ENCODE peak calls at places on chromosomes 11 and 22, in eight cellular contexts. P is tibial nerve; D is CD8-positive, alpha-beta T cell; G is body of pancreas; J is thoracic aorta; R is lower lobe of right lung; F is RWPE2; W is WERI-Rb-1. H is an unnamed sample. For H3K36me3, the result is how much of the 10 kb centered on the place peaks cover.

GRCh38 chr11:64095949-64096348 is 60.2 kb downstream of the FLRT1 start:
- DNase-seq in P (no peak), D (no peak), G (no peak), J (no peak), R (no peak), F (no peak), W (no peak), H (no peak)

GRCh38 chr22:31680764-31681624 is 19.0 kb upstream of the PISD start:
- DNase-seq in P (no peak), D (no peak), G (no peak), J (no peak), R (no peak), F (no peak), W (no peak), H (no peak)

GRCh38 chr22:50674606-50675552 is 2.3 kb downstream of the SHANK3 start:
- DNase-seq in P (no peak), D (peak), G (peak), J (no peak), R (peak), F (peak), W (peak), H (no peak)

GRCh38 chr11:1151366-1152315 is 6.1 kb upstream of the MUC5AC start:
- DNase-seq in P (no peak), D (no peak), G (no peak), J (no peak), R (no peak), F (peak), W (no peak), H (no peak)

GRCh38 chr22:22834783-22835182 is 52.8 kb upstream of the IGLL5 start:
- DNase-seq in P (no peak), D (no peak), G (no peak), J (no peak), R (no peak), F (no peak), W (no peak), H (no peak)

GRCh38 chr11:80843266-80843974 is 1402.6 kb upstream of the TENM4 start:
- DNase-seq in P (no peak), D (no peak), G (no peak), J (no peak), R (no peak), F (no peak), W (no peak), H (no peak)

GRCh38 chr11:131674051-131674755 is 303.8 kb downstream of the NTM start:
- DNase-seq in P (peak), D (no peak), G (peak), J (no peak), R (peak), F (no peak), W (peak), H (peak)

GRCh38 chr11:78418584-78419211 is 1.1 kb upstream of the GAB2 start:
- DNase-seq in P (no peak), D (no peak), G (no peak), J (no peak), R (no peak), F (no peak), W (no peak), H (no peak)

GRCh38 chr22:29479417-29480261 is at the start of gene NEFH:
- DNase-seq in P (no peak), D (no peak), G (no peak), J (no peak), R (no peak), F (no peak), W (no peak), H (no peak)

GRCh38 chr22:49261616-49262015 is 566.1 kb downstream of the BRD1 start:
- DNase-seq in P (no peak), D (no peak), G (no peak), J (no peak), R (no peak), F (peak), W (no peak), H (no peak)

GRCh38 chr11:31240340-31240904 is 129.1 kb downstream of the DCDC1 start:
- DNase-seq in P (no peak), D (no peak), G (peak), J (no peak), R (no peak), F (no peak), W (peak), H (no peak)

GRCh38 chr22:28497188-28497587 is 182.5 kb downstream of the TTC28 start:
- DNase-seq in P (no peak), D (no peak), G (no peak), J (no peak), R (no peak), F (no peak), W (no peak), H (no peak)

GRCh38 chr11:10847960-10848860 is 9.6 kb downstream of the ZBED5 start:
- DNase-seq in P (no peak), D (no peak), G (no peak), J (no peak), R (no peak), F (no peak), W (no peak), H (no peak)

GRCh38 chr11:44977493-44977984 is 26.9 kb upstream of the TP53I11 start:
- DNase-seq in P (no peak), D (no peak), G (no peak), J (no peak), R (no peak), F (no peak), W (peak), H (no peak)

GRCh38 chr11:69086741-69087524 is 38.2 kb downstream of the TPCN2 start:
- DNase-seq in P (no peak), D (no peak), G (no peak), J (no peak), R (no peak), F (no peak), W (no peak), H (peak)

GRCh38 chr11:41201156-41201555 is 258.3 kb downstream of the LRRC4C start:
- DNase-seq in P (no peak), D (no peak), G (no peak), J (no peak), R (no peak), F (no peak), W (peak), H (peak)

GRCh38 chr11:75421035-75421602 is 11.9 kb downstream of the KLHL35 start:
- DNase-seq in P (no peak), D (no peak), G (no peak), J (no peak), R (no peak), F (no peak), W (peak), H (no peak)

GRCh38 chr22:30305906-30306628 is 16.8 kb upstream of the CASTOR1 start:
- DNase-seq in P (no peak), D (no peak), G (no peak), J (no peak), R (no peak), F (no peak), W (no peak), H (no peak)

GRCh38 chr22:42299586-42300285 is 29.3 kb upstream of the TCF20 start:
- DNase-seq in P (no peak), D (peak), G (no peak), J (no peak), R (no peak), F (no peak), W (peak), H (peak)

GRCh38 chr22:44133161-44133560 is 47.6 kb upstream of the PARVG start:
- DNase-seq in P (no peak), D (no peak), G (no peak), J (no peak), R (no peak), F (no peak), W (no peak), H (no peak)

GRCh38 chr22:29073618-29074275 is 912 bp downstream of the KREMEN1 start:
- DNase-seq in P (no peak), D (no peak), G (peak), J (no peak), R (peak), F (no peak), W (no peak), H (peak)

GRCh38 chr11:109894242-109894641 is 198.9 kb upstream of the ZC3H12C start:
- DNase-seq in P (no peak), D (no peak), G (no peak), J (no peak), R (no peak), F (no peak), W (no peak), H (no peak)

GRCh38 chr11:44243633-44244343 is 66.2 kb downstream of the ALX4 start:
- DNase-seq in P (no peak), D (no peak), G (no peak), J (no peak), R (no peak), F (no peak), W (no peak), H (no peak)

GRCh38 chr11:23423119-23423518 is 562.8 kb upstream of the CCDC179 start:
- DNase-seq in P (no peak), D (no peak), G (no peak), J (no peak), R (no peak), F (no peak), W (no peak), H (no peak)

GRCh38 chr11:26227311-26227710 is 104.6 kb upstream of the ANO3 start:
- DNase-seq in P (no peak), D (no peak), G (no peak), J (no peak), R (no peak), F (no peak), W (no peak), H (no peak)

GRCh38 chr22:28023774-28024173 is 104.7 kb upstream of the PITPNB start:
- DNase-seq in P (no peak), D (peak), G (peak), J (no peak), R (no peak), F (no peak), W (peak), H (no peak)

GRCh38 chr11:13963949-13964770 is 1.6 kb downstream of the SPON1 start:
- DNase-seq in P (no peak), D (peak), G (no peak), J (no peak), R (peak), F (no peak), W (no peak), H (peak)

GRCh38 chr22:48748113-48748859 is 1079.4 kb downstream of the BRD1 start:
- DNase-seq in P (no peak), D (peak), G (no peak), J (no peak), R (no peak), F (no peak), W (no peak), H (no peak)

GRCh38 chr11:96228911-96229310 is 114.1 kb downstream of the MAML2 start:
- DNase-seq in P (no peak), D (no peak), G (no peak), J (no peak), R (no peak), F (no peak), W (no peak), H (no peak)

GRCh38 chr22:26592368-26593015 is 2.6 kb upstream of the TPST2 start:
- DNase-seq in P (no peak), D (peak), G (no peak), J (no peak), R (no peak), F (no peak), W (no peak), H (no peak)

GRCh38 chr11:48170840-48171233 is 45.8 kb upstream of the OR4B1 start:
- DNase-seq in P (no peak), D (no peak), G (no peak), J (no peak), R (no peak), F (no peak), W (no peak), H (no peak)

GRCh38 chr22:24188705-24189248 is 7.5 kb downstream of the SUSD2 start:
- DNase-seq in P (no peak), D (no peak), G (no peak), J (no peak), R (no peak), F (no peak), W (no peak), H (no peak)

GRCh38 chr11:77236901-77237300 is 64.6 kb downstream of the GDPD4 start:
- DNase-seq in P (no peak), D (no peak), G (no peak), J (no peak), R (no peak), F (no peak), W (no peak), H (no peak)

GRCh38 chr11:77346906-77347603 is 45.6 kb upstream of the GDPD4 start:
- DNase-seq in P (no peak), D (no peak), G (no peak), J (no peak), R (no peak), F (no peak), W (no peak), H (no peak)

GRCh38 chr11:70137383-70137782 is 59.3 kb downstream of the ANO1 start:
- DNase-seq in P (no peak), D (no peak), G (no peak), J (no peak), R (no peak), F (no peak), W (no peak), H (no peak)

GRCh38 chr11:70139785-70140410 is 61.8 kb downstream of the ANO1 start:
- DNase-seq in P (no peak), D (no peak), G (no peak), J (no peak), R (no peak), F (no peak), W (no peak), H (no peak)

GRCh38 chr11:70140859-70141489 is 62.1 kb upstream of the FADD start:
- DNase-seq in P (no peak), D (no peak), G (no peak), J (no peak), R (no peak), F (no peak), W (no peak), H (no peak)

GRCh38 chr11:70135142-70136132 is 57.3 kb downstream of the ANO1 start:
- DNase-seq in P (no peak), D (no peak), G (no peak), J (no peak), R (no peak), F (no peak), W (no peak), H (no peak)

DNA sequence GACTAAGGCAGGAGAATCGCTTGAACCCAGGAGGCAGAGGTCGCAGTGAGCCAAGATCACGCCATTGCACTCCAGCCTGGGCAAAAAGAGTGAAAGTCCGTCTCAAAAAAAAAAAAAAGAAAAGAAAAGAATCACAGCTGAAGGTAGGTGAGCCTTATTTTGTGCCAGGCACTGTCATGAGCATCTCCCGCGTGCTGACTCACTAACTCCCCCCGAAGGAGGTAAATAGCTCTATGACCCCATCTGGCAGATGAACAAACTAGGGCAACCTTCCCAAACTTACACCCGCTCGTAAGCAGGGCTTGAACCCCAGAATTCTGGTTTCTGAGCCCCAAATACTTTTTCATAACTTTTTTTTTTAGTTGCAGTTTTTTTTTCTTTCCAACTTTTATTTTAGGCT is 60.3 kb downstream of the ANO1 start:
- DNase-seq in P (no peak), D (no peak), G (no peak), J (no peak), R (no peak), F (no peak), W (no peak), H (no peak)
- TF ChIP-seq CTCF in P (no peak), D (no peak), G (no peak), J (no peak), R (no peak), F (no peak), W (no peak), H (no peak)

GRCh38 chr11:67298786-67299185 is 4.5 kb upstream of the SSH3 start:
- DNase-seq in P (no peak), D (no peak), G (no peak), J (no peak), R (peak), F (peak), W (no peak), H (no peak)
- H3K36me3 ChIP-seq in P (under half), D (under half), G (under half), J (under half), R (half or more), F (half or more), W (under half), H (under half)

DNA sequence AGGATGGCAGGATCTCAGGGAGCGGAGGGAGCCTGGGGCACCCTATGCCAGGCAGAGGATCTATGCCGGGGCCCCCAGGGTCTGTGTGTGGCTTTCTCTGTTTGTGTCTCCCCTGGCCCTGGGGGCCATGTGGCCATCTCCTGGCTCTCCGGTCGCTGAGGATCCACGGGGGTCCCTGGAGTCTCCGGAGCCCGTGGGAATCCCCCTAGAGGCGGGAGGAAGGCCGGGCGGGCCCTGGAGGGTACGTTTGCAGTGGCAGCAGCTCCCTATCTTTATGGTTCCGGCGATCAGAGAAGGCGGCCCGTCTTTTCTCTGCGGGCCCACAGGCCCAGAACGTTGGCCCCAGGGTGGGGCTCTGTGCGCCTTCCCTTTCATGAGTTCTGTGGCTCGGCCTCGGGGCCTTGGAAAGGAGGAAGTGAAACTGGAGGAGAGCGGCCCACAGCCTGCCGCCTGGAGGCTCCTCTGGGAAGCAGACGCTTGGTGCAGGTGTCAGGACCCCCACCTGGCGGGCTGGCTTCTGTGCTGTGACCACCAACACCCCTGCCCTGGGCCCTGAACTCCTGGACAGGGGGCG is 82.1 kb downstream of the KCNQ1 start:
- DNase-seq in P (peak), D (no peak), G (peak), J (no peak), R (peak), F (peak), W (peak), H (peak)
- TF ChIP-seq CTCF in P (no peak), D (no peak), G (no peak), J (no peak), R (peak), F (no peak), W (no peak), H (peak)

GRCh38 chr11:126257764-126258163 is 10.9 kb downstream of the SRPRA start:
- DNase-seq in P (no peak), D (no peak), G (no peak), J (no peak), R (no peak), F (no peak), W (no peak), H (no peak)

GRCh38 chr11:126254819-126255218 is 13.9 kb downstream of the SRPRA start:
- DNase-seq in P (no peak), D (no peak), G (no peak), J (no peak), R (no peak), F (no peak), W (no peak), H (no peak)

GRCh38 chr11:126257144-126257543 is 11.6 kb downstream of the SRPRA start:
- DNase-seq in P (no peak), D (no peak), G (no peak), J (no peak), R (no peak), F (no peak), W (no peak), H (no peak)

GRCh38 chr11:126256216-126256615 is 12.5 kb downstream of the SRPRA start:
- DNase-seq in P (no peak), D (no peak), G (no peak), J (no peak), R (no peak), F (no peak), W (no peak), H (no peak)

DNA sequence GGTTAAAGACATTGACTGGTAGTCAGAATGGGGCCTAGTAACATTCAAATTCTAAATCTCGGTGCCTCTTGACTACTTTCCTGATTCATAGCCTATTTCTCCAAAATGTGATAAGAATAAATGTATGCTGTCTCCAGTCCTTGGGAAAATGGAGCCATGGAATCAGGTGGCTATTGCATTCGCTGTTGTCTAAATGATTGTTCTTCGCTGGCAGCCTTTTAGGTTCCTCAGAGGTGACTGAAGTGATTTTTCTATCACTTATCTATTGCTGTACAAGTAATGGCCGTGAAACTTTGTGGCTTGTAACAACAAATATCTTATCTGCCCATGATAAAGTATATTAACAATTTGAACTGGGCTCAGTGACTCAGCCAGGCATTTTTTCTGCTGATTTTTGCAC is 15.4 kb downstream of the SRPRA start:
- DNase-seq in P (no peak), D (no peak), G (no peak), J (no peak), R (no peak), F (no peak), W (no peak), H (no peak)
- H3K36me3 ChIP-seq in P (under half), D (under half), G (under half), J (under half), R (half or more), F (under half), W (under half), H (half or more)

DNA sequence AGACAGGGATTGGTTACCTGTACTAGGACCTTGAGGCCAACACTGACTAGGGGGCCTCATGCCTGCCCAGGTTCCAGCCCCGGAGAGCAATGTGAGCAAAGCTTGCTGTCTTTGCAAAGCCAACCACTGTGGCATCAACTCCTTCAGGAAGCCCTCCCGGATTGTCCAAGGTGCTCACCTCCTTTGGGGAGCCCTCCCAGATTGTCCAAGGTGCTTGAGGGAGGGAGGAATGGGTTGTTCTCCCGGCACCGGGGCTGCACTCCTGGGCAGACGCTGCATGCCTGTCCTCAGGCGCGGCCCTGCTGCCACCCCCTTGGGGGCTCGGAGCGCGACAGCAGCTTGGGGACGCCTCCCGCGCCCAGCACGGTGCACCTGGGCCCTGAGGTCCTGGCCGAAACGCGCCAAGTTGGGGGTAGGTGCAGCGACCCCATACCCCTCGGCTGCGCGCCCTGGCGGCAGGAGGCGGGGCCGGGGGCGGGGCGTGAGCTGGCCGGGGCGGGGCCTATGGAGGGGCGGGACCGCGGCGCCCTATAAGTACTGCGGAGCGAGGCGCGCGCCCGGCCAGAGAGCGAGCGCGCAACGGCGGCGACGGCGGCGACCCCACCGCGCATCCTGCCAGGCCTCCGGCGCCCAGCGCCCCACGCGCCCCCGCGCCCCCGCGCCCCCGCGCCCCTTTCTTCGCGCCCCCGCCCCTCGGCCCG is at the start of gene CD81:
- DNase-seq in P (no peak), D (peak), G (peak), J (no peak), R (peak), F (no peak), W (peak), H (peak)
- TF ChIP-seq CTCF in P (no peak), D (no peak), G (no peak), J (no peak), R (no peak), F (no peak), W (no peak), H (no peak)